ENCODE peak calls at places on chromosomes 3 and 15, in four cellular contexts. H is OCI-LY7, K is A549, T is ascending aorta. O is an unnamed sample.

GRCh38 chr3:18440053-18440768 is 15.1 kb upstream of the SATB1 start:
- DNase-seq in H (peak), K (no peak), T (no peak), O (no peak)

GRCh38 chr3:100261481-100261903 is 700 bp downstream of the TBC1D23 start:
- DNase-seq in H (no peak), K (no peak), T (no peak), O (no peak)

GRCh38 chr3:45443459-45443858 is 55.1 kb downstream of the LARS2 start:
- DNase-seq in H (no peak), K (no peak), T (no peak), O (no peak)

GRCh38 chr3:96753124-96753523 is 61.3 kb upstream of the EPHA6 start:
- DNase-seq in H (no peak), K (no peak), T (no peak), O (no peak)

GRCh38 chr3:190764231-190764630 is 98.3 kb downstream of the GMNC start:
- DNase-seq in H (no peak), K (no peak), T (no peak), O (no peak)

GRCh38 chr3:83928391-83928790 is 1030.4 kb upstream of the CADM2 start:
- DNase-seq in H (peak), K (peak), T (no peak), O (no peak)

GRCh38 chr15:60548101-60548500 is 69.2 kb upstream of the ICE2 start:
- DNase-seq in H (no peak), K (no peak), T (no peak), O (no peak)

GRCh38 chr3:15271785-15272381 is 60.5 kb downstream of the SH3BP5 start:
- DNase-seq in H (peak), K (no peak), T (peak), O (peak)

GRCh38 chr3:124391774-124392173 is 338.5 kb upstream of the UMPS start:
- DNase-seq in H (no peak), K (no peak), T (no peak), O (no peak)
- TF ChIP-seq CTCF in H (no peak), K (no peak), T (no peak), O (no peak)

DNA sequence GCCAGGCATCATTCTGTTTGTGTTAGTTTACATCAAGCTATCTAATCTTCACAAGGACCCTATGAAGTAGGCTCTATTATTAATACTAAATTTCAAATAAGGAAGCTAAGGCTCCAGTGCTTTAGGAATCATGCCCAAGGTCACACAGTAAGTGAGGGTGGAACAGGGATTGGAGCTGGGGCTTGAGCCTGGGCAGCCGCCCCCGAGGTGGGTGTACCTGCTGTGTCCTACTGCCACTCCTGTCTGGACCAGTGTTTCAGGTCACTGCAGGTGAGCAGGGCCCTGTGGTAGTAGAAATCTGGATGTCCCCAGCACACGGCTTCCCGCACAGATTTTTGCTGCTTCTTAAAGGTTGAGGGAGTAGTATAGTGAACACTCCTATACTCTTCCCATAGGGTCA is 6.5 kb downstream of the KLF13 start:
- DNase-seq in H (no peak), K (no peak), T (no peak), O (no peak)
- H3K27ac ChIP-seq in H (peak), K (no peak), T (no peak), O (peak)

GRCh38 chr3:55481918-55482495 is 5.1 kb downstream of the WNT5A start:
- DNase-seq in H (no peak), K (no peak), T (no peak), O (no peak)
- TF ChIP-seq CTCF in H (no peak), K (no peak), T (no peak), O (no peak)

DNA sequence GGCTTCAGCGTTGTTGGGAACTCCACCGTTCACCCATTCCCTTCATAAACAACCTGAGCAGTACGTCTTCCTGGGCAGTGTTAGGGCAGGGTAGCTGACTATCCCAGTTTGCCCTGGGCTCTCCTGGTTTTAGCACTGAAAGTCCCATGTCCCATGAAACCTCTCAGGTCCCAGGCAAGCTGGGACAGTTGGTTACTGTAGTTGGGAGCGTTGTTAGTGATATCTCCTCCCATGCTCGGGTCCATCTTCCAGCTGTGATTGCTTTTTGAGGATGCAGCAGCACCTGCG is 60.9 kb upstream of the HERC1 start:
- DNase-seq in H (no peak), K (no peak), T (no peak), O (no peak)
- H3K27ac ChIP-seq in H (no peak), K (no peak), T (no peak), O (no peak)

DNA sequence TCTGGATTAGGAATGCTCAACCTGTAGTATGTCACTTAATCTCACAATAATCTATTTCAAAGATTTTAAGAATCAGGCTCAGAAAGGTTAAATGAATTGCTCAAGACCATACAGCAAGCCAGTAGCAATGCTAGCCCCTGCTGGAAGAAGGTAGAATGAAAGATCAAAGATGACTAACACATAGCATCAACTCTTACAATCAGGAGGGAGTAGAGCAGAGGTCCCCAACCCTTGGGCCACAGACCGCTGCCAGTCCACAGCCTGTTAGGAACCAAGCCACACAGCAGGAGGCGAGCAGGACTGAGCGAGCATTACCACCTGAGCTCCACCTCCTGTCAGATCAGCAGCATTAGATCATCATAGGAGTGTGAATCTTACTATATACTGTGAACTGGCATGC is 15.5 kb upstream of the GATM start:
- DNase-seq in H (peak), K (peak), T (no peak), O (no peak)
- TF ChIP-seq CTCF in H (peak), K (peak), T (no peak), O (no peak)

O was measured in adrenal gland.